ENCODE peak calls at places on chromosomes 13 and 19, in ten cellular contexts. A, H, R, I, D, M, Y, E, C and X are unnamed samples.

GRCh38 chr19:12703056-12703455 is 6.6 kb upstream of the FBXW9 start:
- DNase-seq in D (no peak), E (no peak), H (peak; percentile 68), I (peak; percentile 22), R (no peak), C (peak; percentile 91), A (no peak), M (peak; percentile 83), Y (no peak), X (peak; percentile 21)

GRCh38 chr19:11426656-11427055 is 7.5 kb upstream of the RGL3 start:
- DNase-seq in R (no peak), M (no peak), Y (no peak), C (no peak), A (no peak), E (no peak), D (no peak), H (no peak), I (no peak), X (no peak)

GRCh38 chr19:42443944-42444398 is 1.2 kb upstream of the CXCL17 start:
- DNase-seq in H (no peak), D (no peak), R (no peak), I (no peak), A (no peak), M (no peak), E (no peak), Y (no peak), C (no peak), X (no peak)

GRCh38 chr13:42762917-42763316 is 18.5 kb upstream of the FAM216B start:
- DNase-seq in I (peak; percentile 22), H (no peak), A (peak; percentile 30), R (no peak), Y (no peak), C (no peak), D (no peak), M (no peak), E (peak; percentile 8), X (no peak)

GRCh38 chr19:45876411-45877197 is 9.3 kb downstream of the IRF2BP1 start:
- DNase-seq in E (no peak), I (no peak), H (peak; percentile 48), C (peak; percentile 61), D (peak; percentile 19), Y (no peak), A (no peak), R (no peak), M (no peak), X (no peak)

GRCh38 chr19:32708457-32708856 is 11.1 kb upstream of the TDRD12 start:
- DNase-seq in M (peak; percentile 71), R (no peak), E (peak; percentile 43), A (no peak), H (no peak), D (no peak), C (no peak), I (no peak), Y (no peak), X (peak; percentile 20)

GRCh38 chr13:30256713-30257432 is 50.5 kb downstream of the KATNAL1 start:
- DNase-seq in E (no peak), I (peak; percentile 19), D (no peak), R (no peak), H (no peak), C (no peak), Y (no peak), A (no peak), M (no peak), X (no peak)

GRCh38 chr19:33171222-33171795 is 22.8 kb upstream of the LRP3 start:
- DNase-seq in E (no peak), I (no peak), D (no peak), H (no peak), A (no peak), R (no peak), C (no peak), Y (no peak), M (no peak), X (no peak)

GRCh38 chr19:51410950-51411748 is 6.3 kb downstream of the SIGLEC10 start:
- DNase-seq in A (no peak), M (no peak), E (no peak), I (no peak), R (no peak), C (no peak), Y (no peak), D (no peak), H (no peak), X (no peak)

GRCh38 chr19:1566392-1567115 is 1.6 kb downstream of the MEX3D start:
- DNase-seq in E (no peak), I (peak; percentile 52), H (peak; percentile 92), Y (no peak), D (peak; percentile 59), M (no peak), A (peak; percentile 37), C (peak; percentile 94), R (no peak), X (no peak)

GRCh38 chr13:53020764-53021332 is 7.8 kb upstream of the OLFM4 start:
- DNase-seq in H (no peak), E (no peak), M (no peak), I (no peak), C (no peak), Y (no peak), A (no peak), D (no peak), R (no peak), X (no peak)